ENCODE peak calls at places on chromosomes 5 and 9, in ten cellular contexts. A, J, U, R, D, K, H, E, M and C are unnamed samples.
A peak's percentile ranks its signal among the peaks of the same experiment; 100 is the strongest.

GRCh38 chr5:149049371-149049781 is 13.5 kb downstream of the SH3TC2 start:
- DNase-seq in A (no peak), K (no peak), J (no peak), M (no peak), D (no peak), H (no peak), E (no peak), R (no peak), U (no peak), C (no peak)

GRCh38 chr9:7342229-7342628 is 457.3 kb downstream of the DMAC1 start:
- DNase-seq in E (no peak), H (no peak), K (no peak), U (no peak), R (peak; percentile 14), A (no peak), M (no peak), J (peak; percentile 17), D (no peak), C (no peak)

GRCh38 chr5:136143763-136144162 is 11.1 kb downstream of the SMAD5 start:
- DNase-seq in U (no peak), R (no peak), K (no peak), A (no peak), D (no peak), H (no peak), E (no peak), J (no peak), M (no peak), C (no peak)

GRCh38 chr5:123875444-123876264 is 363.7 kb downstream of the CSNK1G3 start:
- DNase-seq in J (no peak), A (no peak), R (peak; percentile 89), H (peak; percentile 65), D (peak; percentile 29), K (peak; percentile 36), U (no peak), E (no peak), M (peak; percentile 55), C (peak; percentile 40)

GRCh38 chr9:109945571-109945970 is 165.6 kb downstream of the PALM2AKAP2 start:
- DNase-seq in K (no peak), U (peak; percentile 36), M (no peak), R (no peak), J (no peak), A (no peak), H (no peak), D (no peak), E (no peak), C (no peak)

GRCh38 chr5:77851229-77852067 is 75.3 kb upstream of the TBCA start:
- DNase-seq in A (peak; percentile 6), H (no peak), R (peak; percentile 51), E (no peak), J (peak; percentile 37), U (no peak), M (peak; percentile 57), K (peak; percentile 19), D (peak; percentile 33), C (no peak)

GRCh38 chr5:140111043-140111858 is 2.7 kb upstream of the PURA start:
- DNase-seq in H (no peak), U (no peak), J (no peak), R (no peak), D (no peak), M (peak; percentile 42), K (no peak), E (no peak), A (no peak), C (no peak)

GRCh38 chr5:144254552-144254951 is 83.9 kb downstream of the KCTD16 start:
- DNase-seq in E (no peak), H (no peak), M (no peak), R (no peak), A (no peak), U (no peak), K (no peak), J (no peak), D (no peak), C (no peak)

GRCh38 chr5:154430466-154430865 is 15.3 kb upstream of the SAP30L start:
- DNase-seq in J (no peak), U (no peak), D (no peak), M (no peak), H (no peak), R (no peak), E (no peak), A (no peak), K (no peak), C (peak; percentile 28)

GRCh38 chr5:117093653-117094052 is 519.0 kb upstream of the SEMA6A start:
- DNase-seq in H (no peak), R (no peak), M (no peak), A (no peak), U (no peak), D (no peak), J (no peak), E (no peak), K (no peak), C (no peak)

GRCh38 chr5:173733831-173734491 is 117.5 kb upstream of the BOD1 start:
- DNase-seq in U (no peak), J (no peak), M (no peak), R (no peak), E (no peak), H (no peak), K (no peak), A (no peak), D (no peak), C (peak; percentile 26)

GRCh38 chr9:3441197-3441816 is 84.5 kb downstream of the RFX3 start:
- DNase-seq in J (peak; percentile 90), R (peak; percentile 67), A (peak; percentile 44), M (peak; percentile 43), E (no peak), H (peak; percentile 70), K (peak; percentile 52), D (peak; percentile 25), U (peak; percentile 41), C (peak; percentile 23)

GRCh38 chr9:121220996-121221671 is 19.5 kb upstream of the RAB14 start:
- DNase-seq in R (peak; percentile 15), D (no peak), K (no peak), J (no peak), E (no peak), H (no peak), M (peak; percentile 57), U (no peak), A (no peak), C (no peak)

GRCh38 chr5:52867809-52868208 is 80.1 kb downstream of the ITGA1 start:
- DNase-seq in R (no peak), M (no peak), U (no peak), E (no peak), K (no peak), D (no peak), A (no peak), H (no peak), J (peak; percentile 51), C (no peak)

GRCh38 chr9:35728041-35728971 is 3.7 kb downstream of the TLN1 start:
- DNase-seq in K (peak; percentile 50), R (peak; percentile 49), J (peak; percentile 87), H (no peak), U (peak; percentile 86), D (peak; percentile 85), A (peak; percentile 59), E (no peak), M (peak; percentile 52), C (no peak)

GRCh38 chr9:28678097-28678496 is 1104.8 kb upstream of the C9orf72 start:
- DNase-seq in U (no peak), A (no peak), R (peak; percentile 5), K (no peak), H (no peak), D (no peak), M (no peak), E (no peak), J (no peak), C (no peak)

GRCh38 chr9:110116543-110116885 is 91.4 kb downstream of the C9orf152 start:
- DNase-seq in E (no peak), A (no peak), K (no peak), J (peak; percentile 94), R (no peak), H (no peak), U (peak; percentile 89), M (no peak), D (no peak), C (no peak)

GRCh38 chr5:156475831-156476551 is 149.0 kb downstream of the SGCD start:
- DNase-seq in R (peak; percentile 70), D (peak; percentile 61), E (no peak), J (peak; percentile 78), A (no peak), K (no peak), U (peak; percentile 89), M (no peak), H (no peak), C (no peak)

GRCh38 chr5:29672678-29673077 is 1520.8 kb upstream of the CDH6 start:
- DNase-seq in U (no peak), E (no peak), R (no peak), D (no peak), J (no peak), M (no peak), A (no peak), H (no peak), K (no peak), C (no peak)

GRCh38 chr5:355379-355935 is 33.9 kb downstream of the AHRR start:
- DNase-seq in A (no peak), D (no peak), H (no peak), K (no peak), E (no peak), U (no peak), J (no peak), M (no peak), R (no peak), C (no peak)

GRCh38 chr9:104009853-104010252 is 84.3 kb upstream of the SMC2 start:
- DNase-seq in R (no peak), A (no peak), H (peak; percentile 39), K (no peak), E (no peak), M (no peak), D (no peak), J (peak; percentile 22), U (no peak), C (peak; percentile 2)

GRCh38 chr5:152592416-152592815 is 187.3 kb upstream of the NMUR2 start:
- DNase-seq in K (no peak), A (no peak), U (no peak), J (no peak), R (no peak), D (no peak), M (no peak), E (no peak), H (no peak), C (no peak)

GRCh38 chr5:149265559-149265958 is 6.1 kb upstream of the AFAP1L1 start:
- DNase-seq in H (no peak), A (no peak), E (no peak), R (peak; percentile 48), D (peak; percentile 52), K (no peak), U (peak; percentile 41), J (peak; percentile 78), M (no peak), C (no peak)

GRCh38 chr9:91905958-91906585 is 44.0 kb downstream of the ROR2 start:
- DNase-seq in H (no peak), A (peak; percentile 25), R (peak; percentile 37), U (no peak), D (peak; percentile 41), M (no peak), J (no peak), K (no peak), E (peak; percentile 31), C (no peak)